ENCODE peak calls at places on chromosomes 13 and 19, in seven cellular contexts. R is A549, B is BE2C, F is PC-9, Z is left ventricle myocardium inferior, S is lower lobe of right lung, L is tibial nerve. V is an unnamed sample.

GRCh38 chr13:41639955-41640780 is 182.8 kb downstream of the RGCC start:
- DNase-seq in R (no peak), B (no peak), F (no peak), Z (no peak), S (no peak), L (no peak), V (no peak)

GRCh38 chr19:917323-918151 is at the start of gene KISS1R:
- DNase-seq in R (peak; percentile 51), B (peak; percentile 65), F (peak; percentile 38), Z (no peak), S (peak; percentile 75), L (no peak), V (peak; percentile 75)

GRCh38 chr19:47573076-47574026 is at the start of gene ZNF541:
- DNase-seq in R (no peak), B (no peak), F (no peak), Z (peak; percentile 64), S (peak; percentile 76), L (peak; percentile 37), V (peak; percentile 82)

GRCh38 chr13:99956473-99957349 is 14.9 kb downstream of the ZIC5 start:
- DNase-seq in R (no peak), B (no peak), F (no peak), Z (no peak), S (no peak), L (no peak), V (no peak)

GRCh38 chr19:28511655-28512054 is 701.3 kb downstream of the UQCRFS1 start:
- DNase-seq in R (no peak), B (no peak), F (no peak), Z (no peak), S (no peak), L (no peak), V (no peak)

GRCh38 chr13:74134777-74135305 is 637 bp upstream of the KLF12 start:
- DNase-seq in R (peak; percentile 31), B (peak; percentile 72), F (peak; percentile 71), Z (peak; percentile 66), S (peak; percentile 66), L (peak; percentile 16), V (no peak)

GRCh38 chr19:41421314-41421713 is 5.9 kb downstream of the B3GNT8 start:
- DNase-seq in R (no peak), B (no peak), F (no peak), Z (no peak), S (no peak), L (no peak), V (no peak)

GRCh38 chr13:44306401-44307192 is 67.0 kb upstream of the SERP2 start:
- DNase-seq in R (peak; percentile 36), B (no peak), F (peak; percentile 62), Z (peak; percentile 43), S (no peak), L (peak; percentile 38), V (peak; percentile 38)

GRCh38 chr19:48627211-48627864 is 8.0 kb downstream of the SPHK2 start:
- DNase-seq in R (no peak), B (no peak), F (peak; percentile 83), Z (no peak), S (no peak), L (no peak), V (no peak)

GRCh38 chr19:7401694-7402093 is 53.0 kb downstream of the ARHGEF18 start:
- DNase-seq in R (no peak), B (no peak), F (no peak), Z (no peak), S (no peak), L (no peak), V (no peak)

GRCh38 chr19:5844456-5845433 is 5.2 kb upstream of the FUT6 start:
- DNase-seq in R (no peak), B (no peak), F (no peak), Z (no peak), S (no peak), L (no peak), V (no peak)

GRCh38 chr13:21124853-21125252 is 51.5 kb downstream of the SKA3 start:
- DNase-seq in R (no peak), B (peak; percentile 88), F (peak; percentile 79), Z (no peak), S (no peak), L (no peak), V (no peak)

GRCh38 chr19:919157-920050 is 2.3 kb downstream of the KISS1R start:
- DNase-seq in R (no peak), B (no peak), F (peak; percentile 58), Z (no peak), S (no peak), L (no peak), V (no peak)

GRCh38 chr13:51818771-51819511 is 15.0 kb upstream of the DHRS12 start:
- DNase-seq in R (no peak), B (no peak), F (no peak), Z (no peak), S (no peak), L (no peak), V (no peak)

GRCh38 chr13:59458908-59459579 is 704.7 kb downstream of the DIAPH3 start:
- DNase-seq in R (no peak), B (no peak), F (no peak), Z (no peak), S (no peak), L (no peak), V (no peak)

GRCh38 chr13:110422913-110423688 is 116.0 kb downstream of the COL4A2 start:
- DNase-seq in R (no peak), B (no peak), F (no peak), Z (no peak), S (no peak), L (no peak), V (no peak)

GRCh38 chr19:16463991-16464575 is 7.7 kb downstream of the EPS15L1 start:
- DNase-seq in R (no peak), B (no peak), F (peak; percentile 62), Z (no peak), S (no peak), L (no peak), V (no peak)

GRCh38 chr13:38735655-38736440 is 49.0 kb downstream of the FREM2 start:
- DNase-seq in R (no peak), B (no peak), F (no peak), Z (no peak), S (no peak), L (no peak), V (no peak)

GRCh38 chr13:63163903-63164302 is 1748.3 kb upstream of the PCDH20 start:
- DNase-seq in R (no peak), B (no peak), F (no peak), Z (no peak), S (no peak), L (no peak), V (no peak)

GRCh38 chr19:53076984-53077383 is 26.2 kb downstream of the ZNF160 start:
- DNase-seq in R (no peak), B (peak; percentile 44), F (no peak), Z (peak; percentile 63), S (no peak), L (no peak), V (no peak)

GRCh38 chr19:18488403-18488723 is 33.5 kb downstream of the ELL start:
- DNase-seq in R (peak; percentile 58), B (no peak), F (no peak), Z (no peak), S (no peak), L (no peak), V (no peak)
- TF ChIP-seq CTCF in R (no peak), B (peak; percentile 23), F (peak; percentile 44), Z (peak; percentile 33), S (no peak), L (no peak), V (no peak)

DNA sequence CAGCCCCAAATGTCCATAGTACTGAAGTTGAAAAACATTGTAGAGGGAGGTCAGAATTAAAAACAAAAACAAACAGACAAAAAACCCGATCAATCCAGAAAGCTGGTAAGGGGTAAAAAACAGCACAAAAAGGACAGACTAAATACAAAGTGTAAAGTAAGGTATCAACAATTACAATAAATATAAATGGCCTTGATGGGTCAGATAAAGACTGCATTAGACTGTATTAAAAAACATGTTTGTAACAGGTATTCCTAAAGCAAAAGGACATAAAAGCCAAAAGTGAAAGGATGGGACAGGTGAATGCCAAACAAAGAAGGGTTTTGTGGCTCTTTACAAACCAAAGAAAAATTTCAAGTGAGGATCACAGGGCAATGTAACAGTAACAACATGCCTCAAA is 16.3 kb downstream of the ZNF329 start:
- DNase-seq in R (no peak), B (no peak), F (no peak), Z (no peak), S (no peak), L (no peak), V (no peak)
- H3K9me3 ChIP-seq in R (peaks cover 91% of the 10 kb centered on the region), B (peaks cover 16% of the 10 kb centered on the region), F (peaks cover 92% of the 10 kb centered on the region), Z (peaks cover 100% of the 10 kb centered on the region), S (peaks cover 100% of the 10 kb centered on the region), L (peaks cover 100% of the 10 kb centered on the region), V (peaks cover 100% of the 10 kb centered on the region)

GRCh38 chr13:33206425-33206824 is 79.1 kb downstream of the STARD13 start:
- DNase-seq in R (no peak), B (no peak), F (no peak), Z (no peak), S (no peak), L (no peak), V (no peak)

GRCh38 chr13:33204130-33204927 is 81.2 kb downstream of the STARD13 start:
- DNase-seq in R (no peak), B (peak; percentile 82), F (no peak), Z (peak; percentile 73), S (no peak), L (peak; percentile 53), V (no peak)

GRCh38 chr13:33205804-33206221 is 79.7 kb downstream of the STARD13 start:
- DNase-seq in R (no peak), B (peak; percentile 64), F (no peak), Z (no peak), S (no peak), L (no peak), V (no peak)

GRCh38 chr13:33206945-33207615 is 78.5 kb downstream of the STARD13 start:
- DNase-seq in R (no peak), B (no peak), F (no peak), Z (no peak), S (no peak), L (no peak), V (no peak)

GRCh38 chr13:33205224-33205623 is 80.3 kb downstream of the STARD13 start:
- DNase-seq in R (no peak), B (no peak), F (no peak), Z (no peak), S (no peak), L (no peak), V (no peak)
- H3K4me1 ChIP-seq in R (no peaks in the 10 kb centered on the region), B (peaks cover 30% of the 10 kb centered on the region), F (peaks cover 23% of the 10 kb centered on the region), Z (peaks cover 90% of the 10 kb centered on the region), S (peaks cover 65% of the 10 kb centered on the region), L (no peaks in the 10 kb centered on the region), V (peaks cover 32% of the 10 kb centered on the region)

GRCh38 chr13:112748947-112749346 is 59.1 kb downstream of the ATP11A start:
- DNase-seq in R (no peak), B (no peak), F (no peak), Z (peak; percentile 74), S (no peak), L (no peak), V (no peak)
- TF ChIP-seq CTCF in R (no peak), B (no peak), F (no peak), Z (peak; percentile 33), S (no peak), L (no peak), V (no peak)

GRCh38 chr19:30431591-30431990 is 59.4 kb downstream of the ZNF536 start:
- DNase-seq in R (no peak), B (no peak), F (no peak), Z (no peak), S (no peak), L (no peak), V (no peak)
- H3K9me3 ChIP-seq in R (no peaks in the 10 kb centered on the region), B (no peaks in the 10 kb centered on the region), F (no peaks in the 10 kb centered on the region), Z (no peaks in the 10 kb centered on the region), S (no peaks in the 10 kb centered on the region), L (no peaks in the 10 kb centered on the region), V (no peaks in the 10 kb centered on the region)